ENCODE peak calls at places on chromosomes 4 and X, in ten cellular contexts. C is breast epithelium, H is sciatic nerve, S is progenitor cell of endocrine pancreas, L is EH, Q is AG08396, P is NCI-H1092, V is NCI-H1417 treated with DMSO at 0.1 percent for 48 hours, W is hypothalamus, X is pons. I is an unnamed sample.

GRCh38 chrX:17738002-17738713 is 865 bp downstream of the SCML1 start:
- DNase-seq in C (peak; percentile 35), H (peak; percentile 66), S (no peak), L (peak; percentile 50), Q (no peak), P (peak; percentile 16), V (no peak), W (no peak), X (peak; percentile 12), I (peak; percentile 43)

GRCh38 chr4:109816082-109816442 is 500 bp downstream of the GAR1 start:
- DNase-seq in C (no peak), H (peak; percentile 60), S (no peak), L (peak; percentile 18), Q (no peak), P (no peak), V (no peak), W (no peak), X (no peak), I (no peak)

GRCh38 chr4:4395849-4396627 is 9.1 kb downstream of the NSG1 start:
- DNase-seq in C (no peak), H (no peak), S (no peak), L (no peak), Q (peak; percentile 58), P (peak; percentile 17), V (peak; percentile 41), W (no peak), X (peak; percentile 12), I (no peak)

GRCh38 chrX:149949743-149950436 is 11.6 kb upstream of the EOLA2 start:
- DNase-seq in C (no peak), H (no peak), S (no peak), L (no peak), Q (no peak), P (no peak), V (no peak), W (no peak), X (no peak), I (no peak)

GRCh38 chr4:112516076-112516385 is at the start of gene NEUROG2:
- DNase-seq in C (no peak), H (no peak), S (no peak), L (no peak), Q (no peak), P (no peak), V (no peak), W (no peak), X (no peak), I (no peak)

GRCh38 chr4:1558205-1558604 is 125.9 kb downstream of the FAM53A start:
- DNase-seq in C (no peak), H (no peak), S (no peak), L (no peak), Q (no peak), P (no peak), V (no peak), W (no peak), X (no peak), I (no peak)

GRCh38 chr4:21885241-21885640 is 63.3 kb downstream of the KCNIP4 start:
- DNase-seq in C (no peak), H (no peak), S (no peak), L (peak; percentile 88), Q (no peak), P (no peak), V (no peak), W (no peak), X (no peak), I (no peak)

GRCh38 chr4:142347241-142347640 is 498.9 kb downstream of the INPP4B start:
- DNase-seq in C (no peak), H (no peak), S (no peak), L (peak; percentile 40), Q (no peak), P (no peak), V (no peak), W (no peak), X (no peak), I (no peak)

GRCh38 chr4:187667095-187667494 is 328.5 kb upstream of the ZFP42 start:
- DNase-seq in C (no peak), H (no peak), S (no peak), L (no peak), Q (no peak), P (no peak), V (no peak), W (no peak), X (no peak), I (no peak)

GRCh38 chr4:84378983-84379382 is 120.1 kb downstream of the NKX6-1 start:
- DNase-seq in C (no peak), H (no peak), S (no peak), L (no peak), Q (no peak), P (no peak), V (no peak), W (no peak), X (no peak), I (no peak)

GRCh38 chr4:144295286-144295995 is 154.9 kb upstream of the GYPA start:
- DNase-seq in C (no peak), H (no peak), S (no peak), L (peak; percentile 4), Q (no peak), P (no peak), V (no peak), W (no peak), X (no peak), I (no peak)

GRCh38 chr4:115969756-115970155 is 856.3 kb upstream of the NDST4 start:
- DNase-seq in C (no peak), H (no peak), S (no peak), L (no peak), Q (no peak), P (no peak), V (no peak), W (no peak), X (no peak), I (no peak)

GRCh38 chrX:21800344-21800770 is 39.1 kb upstream of the MBTPS2 start:
- DNase-seq in C (no peak), H (no peak), S (no peak), L (peak; percentile 22), Q (no peak), P (no peak), V (no peak), W (no peak), X (no peak), I (no peak)

GRCh38 chr4:113826431-113826830 is 64.9 kb upstream of the CAMK2D start:
- DNase-seq in C (no peak), H (no peak), S (no peak), L (no peak), Q (no peak), P (no peak), V (no peak), W (no peak), X (no peak), I (no peak)

GRCh38 chr4:108171541-108172230 is 3.0 kb upstream of the LEF1 start:
- DNase-seq in C (no peak), H (peak; percentile 70), S (no peak), L (no peak), Q (no peak), P (no peak), V (no peak), W (no peak), X (no peak), I (no peak)

GRCh38 chr4:30822911-30823529 is 102.9 kb downstream of the PCDH7 start:
- DNase-seq in C (no peak), H (no peak), S (no peak), L (no peak), Q (no peak), P (no peak), V (no peak), W (no peak), X (no peak), I (no peak)

GRCh38 chr4:137198791-137199190 is 333.5 kb downstream of the PCDH18 start:
- DNase-seq in C (no peak), H (no peak), S (no peak), L (no peak), Q (no peak), P (no peak), V (no peak), W (no peak), X (no peak), I (no peak)

GRCh38 chr4:71732706-71733105 is 51.2 kb downstream of the GC start:
- DNase-seq in C (no peak), H (no peak), S (no peak), L (peak; percentile 32), Q (peak; percentile 25), P (no peak), V (no peak), W (no peak), X (peak; percentile 19), I (no peak)

GRCh38 chrX:123976671-123977316 is 15.3 kb downstream of the STAG2 start:
- DNase-seq in C (no peak), H (no peak), S (no peak), L (peak; percentile 54), Q (no peak), P (no peak), V (no peak), W (no peak), X (peak; percentile 47), I (no peak)

GRCh38 chr4:82371398-82371972 is 2.3 kb downstream of the HNRNPD start:
- DNase-seq in C (no peak), H (no peak), S (no peak), L (peak; percentile 41), Q (peak; percentile 37), P (no peak), V (no peak), W (no peak), X (no peak), I (no peak)

GRCh38 chrX:28552322-28552721 is 34.9 kb upstream of the IL1RAPL1 start:
- DNase-seq in C (no peak), H (no peak), S (no peak), L (no peak), Q (no peak), P (no peak), V (no peak), W (no peak), X (no peak), I (no peak)

GRCh38 chr4:99587803-99588202 is 13.2 kb downstream of the MTTP start:
- DNase-seq in C (no peak), H (no peak), S (no peak), L (peak; percentile 3), Q (no peak), P (no peak), V (no peak), W (no peak), X (no peak), I (no peak)

GRCh38 chr4:7365472-7366179 is 69.1 kb downstream of the PSAPL1 start:
- DNase-seq in C (no peak), H (no peak), S (no peak), L (no peak), Q (no peak), P (peak; percentile 95), V (peak; percentile 96), W (peak; percentile 59), X (peak; percentile 96), I (no peak)

GRCh38 chrX:13791145-13791544 is 25.7 kb downstream of the GPM6B start:
- DNase-seq in C (no peak), H (no peak), S (no peak), L (no peak), Q (no peak), P (no peak), V (no peak), W (no peak), X (no peak), I (no peak)

GRCh38 chrX:39714471-39714870 is 383.3 kb downstream of the BCOR start:
- DNase-seq in C (no peak), H (no peak), S (no peak), L (no peak), Q (no peak), P (no peak), V (no peak), W (no peak), X (no peak), I (no peak)

GRCh38 chrX:14902536-14902935 is 29.3 kb downstream of the MOSPD2 start:
- DNase-seq in C (no peak), H (no peak), S (no peak), L (no peak), Q (no peak), P (no peak), V (no peak), W (no peak), X (peak; percentile 84), I (no peak)

GRCh38 chrX:69158166-69159040 is 6.8 kb downstream of the PJA1 start:
- DNase-seq in C (no peak), H (peak; percentile 86), S (no peak), L (peak; percentile 54), Q (peak; percentile 66), P (peak; percentile 70), V (no peak), W (no peak), X (peak; percentile 20), I (peak; percentile 57)

GRCh38 chr4:38788327-38788726 is 5.5 kb upstream of the TLR10 start:
- DNase-seq in C (no peak), H (no peak), S (no peak), L (peak; percentile 52), Q (no peak), P (no peak), V (no peak), W (no peak), X (no peak), I (no peak)

I was measured in lung.